ENCODE peak calls at places on chromosome X, in four cellular contexts. K is nucleus accumbens, R is astrocyte of the cerebellum, J is cardiac muscle cell. O is an unnamed sample.

GRCh38 chrX:125293792-125294780 is 25.6 kb upstream of the TEX13C start:
- DNase-seq in K (no peak), J (peak; percentile 0), R (no peak), O (no peak)

GRCh38 chrX:20664774-20665173 is 398.1 kb upstream of the RPS6KA3 start:
- DNase-seq in K (no peak), J (no peak), R (no peak), O (no peak)

GRCh38 chrX:1453951-1454785 is 1.5 kb upstream of the ASMTL start:
- DNase-seq in K (no peak), R (peak; percentile 52), J (peak; percentile 85), O (peak; percentile 82)

GRCh38 chrX:20046864-20047263 is 56.0 kb upstream of the BCLAF3 start:
- DNase-seq in R (no peak), J (no peak), K (no peak), O (no peak)

GRCh38 chrX:130878350-130879341 is 24.4 kb downstream of the ENOX2 start:
- DNase-seq in J (peak; percentile 93), R (peak; percentile 92), K (no peak), O (no peak)

GRCh38 chrX:56764153-56764974 is 35.3 kb downstream of the NBDY start:
- DNase-seq in J (peak; percentile 84), R (peak; percentile 85), K (no peak), O (no peak)

GRCh38 chrX:40867352-40867751 is 132.0 kb upstream of the MED14 start:
- DNase-seq in K (no peak), R (no peak), J (peak; percentile 56), O (no peak)

GRCh38 chrX:9677098-9677739 is 88.4 kb downstream of the GPR143 start:
- DNase-seq in K (no peak), J (peak; percentile 40), R (no peak), O (no peak)

GRCh38 chrX:136146614-136147319 is 566 bp upstream of the FHL1 start:
- DNase-seq in K (no peak), R (no peak), J (no peak), O (no peak)

GRCh38 chrX:11753668-11754067 is 4.4 kb upstream of the MSL3 start:
- DNase-seq in K (no peak), J (no peak), R (no peak), O (no peak)

GRCh38 chrX:135484636-135485289 is 35.7 kb upstream of the INTS6L start:
- DNase-seq in R (peak; percentile 32), K (no peak), J (peak; percentile 79), O (no peak)

GRCh38 chrX:73963682-73964081 is 340.3 kb upstream of the ZCCHC13 start:
- DNase-seq in R (no peak), K (no peak), J (peak; percentile 12), O (no peak)

GRCh38 chrX:151729056-151729725 is 5.4 kb upstream of the CNGA2 start:
- DNase-seq in J (no peak), K (no peak), R (no peak), O (no peak)

O was measured in progenitor cell of endocrine pancreas.